ENCODE peak calls at places on chromosomes 2 and 18, in five cellular contexts. A is NCI-H1436, V is HuH-7.5, B is mucosa of gallbladder, H is GM04504. U is an unnamed sample.

GRCh38 chr18:34746614-34747013 is 36.5 kb downstream of the DTNA start:
- DNase-seq in H (no peak), A (no peak), V (no peak), B (no peak), U (no peak)

GRCh38 chr2:41024806-41025205 is 572.9 kb upstream of the SLC8A1 start:
- DNase-seq in B (no peak), H (no peak), A (no peak), V (no peak), U (no peak)

GRCh38 chr2:9291866-9292265 is 85.3 kb downstream of the ASAP2 start:
- DNase-seq in B (no peak), A (no peak), V (no peak), H (no peak), U (no peak)

GRCh38 chr18:12278765-12279682 is 24.9 kb downstream of the CIDEA start:
- DNase-seq in H (peak), B (peak), V (peak), A (no peak), U (peak)

GRCh38 chr2:97745474-97746172 is 32.2 kb downstream of the ZAP70 start:
- DNase-seq in H (no peak), V (no peak), A (no peak), B (no peak), U (no peak)

GRCh38 chr2:48120112-48120511 is 213.8 kb upstream of the FBXO11 start:
- DNase-seq in V (no peak), H (no peak), B (no peak), A (no peak), U (no peak)

GRCh38 chr18:30514059-30514458 is 528.5 kb downstream of the DSC3 start:
- DNase-seq in V (no peak), B (no peak), H (no peak), A (no peak), U (no peak)

GRCh38 chr18:5178519-5178918 is 18.5 kb downstream of the AKAIN1 start:
- DNase-seq in A (no peak), V (no peak), B (no peak), H (no peak), U (no peak)

GRCh38 chr2:102044967-102045489 is 53.3 kb downstream of the IL1R2 start:
- DNase-seq in A (no peak), B (no peak), V (no peak), H (no peak), U (no peak)

GRCh38 chr2:168486440-168486839 is 30.4 kb downstream of the CERS6 start:
- DNase-seq in B (no peak), V (no peak), H (no peak), A (no peak), U (no peak)

GRCh38 chr2:43764086-43764710 is 9.6 kb upstream of the DYNC2LI1 start:
- DNase-seq in A (no peak), B (no peak), V (no peak), H (peak), U (no peak)

GRCh38 chr18:58525928-58526424 is 102.9 kb downstream of the ALPK2 start:
- DNase-seq in V (no peak), A (no peak), B (no peak), H (no peak), U (no peak)

GRCh38 chr2:29921560-29921915 is at the start of gene ALK:
- DNase-seq in V (no peak), A (peak), H (peak), B (peak), U (peak)

GRCh38 chr2:183359867-183360266 is 235.6 kb downstream of the NUP35 start:
- DNase-seq in V (no peak), B (no peak), H (no peak), A (no peak), U (no peak)

GRCh38 chr2:85813978-85814801 is 60.4 kb downstream of the ATOH8 start:
- DNase-seq in H (peak), A (peak), B (peak), V (peak), U (peak)

GRCh38 chr2:29255006-29255405 is 139.8 kb downstream of the CLIP4 start:
- DNase-seq in H (no peak), A (no peak), V (no peak), B (no peak), U (no peak)

GRCh38 chr2:43707255-43707654 is 31.0 kb upstream of the C1GALT1C1L start:
- DNase-seq in A (no peak), H (peak), V (no peak), B (peak), U (peak)

GRCh38 chr2:128447538-128447885 is 128.8 kb upstream of the HS6ST1 start:
- DNase-seq in B (no peak), H (no peak), A (no peak), V (no peak), U (no peak)

GRCh38 chr18:24584777-24585176 is 124.3 kb downstream of the HRH4 start:
- DNase-seq in H (no peak), A (no peak), B (no peak), V (no peak), U (no peak)

GRCh38 chr2:50126845-50127244 is 905.1 kb downstream of the NRXN1 start:
- DNase-seq in V (no peak), B (no peak), A (peak), H (no peak), U (no peak)

GRCh38 chr2:14621874-14622273 is 10.6 kb upstream of the LRATD1 start:
- DNase-seq in H (no peak), V (no peak), A (no peak), B (no peak), U (no peak)

GRCh38 chr2:181805228-181806038 is 86.1 kb upstream of the ITPRID2 start:
- DNase-seq in A (no peak), V (no peak), B (no peak), H (peak), U (peak)

GRCh38 chr2:102826904-102827303 is 65.1 kb downstream of the TMEM182 start:
- DNase-seq in A (peak), B (no peak), H (no peak), V (no peak), U (no peak)

GRCh38 chr18:2979027-2979570 is 33.8 kb downstream of the LPIN2 start:
- DNase-seq in V (no peak), B (peak), H (no peak), A (no peak), U (peak)

GRCh38 chr2:190603374-190603773 is 45.5 kb upstream of the NAB1 start:
- DNase-seq in H (no peak), A (no peak), V (no peak), B (no peak), U (no peak)

GRCh38 chr2:216139884-216140283 is 30.7 kb downstream of the XRCC5 start:
- DNase-seq in H (no peak), V (peak), A (no peak), B (no peak), U (peak)